ENCODE peak calls at places on chromosomes 2 and 18, in five cellular contexts. W is endothelial cell, K is SHP77 treated with DMSO at 0.1 percent for 48 hours, G is GM12891, X is RCC 7860. I is an unnamed sample.

GRCh38 chr18:8990276-8991031 is 112.0 kb upstream of the NDUFV2 start:
- DNase-seq in X (no peak), K (no peak), G (no peak), W (no peak), I (no peak)

GRCh38 chr2:96764253-96764637 is 3.5 kb downstream of the CNNM4 start:
- DNase-seq in W (no peak), X (no peak), K (no peak), G (no peak), I (no peak)

GRCh38 chr2:201881382-201881720 is 75.0 kb downstream of the CDK15 start:
- DNase-seq in W (no peak), K (no peak), X (no peak), G (no peak), I (no peak)

GRCh38 chr2:3361518-3362438 is 15.8 kb downstream of the EIPR1 start:
- DNase-seq in G (no peak), K (no peak), W (no peak), X (no peak), I (no peak)

GRCh38 chr2:129499747-129500146 is 479.7 kb upstream of the RAB6C start:
- DNase-seq in G (no peak), K (no peak), X (no peak), W (no peak), I (no peak)

GRCh38 chr2:176685908-176686307 is 416.7 kb downstream of the MTX2 start:
- DNase-seq in X (no peak), K (no peak), G (no peak), W (no peak), I (no peak)

GRCh38 chr18:77096936-77097886 is 35.4 kb downstream of the MBP start:
- DNase-seq in K (no peak), X (no peak), G (no peak), W (no peak), I (peak)

GRCh38 chr18:43961713-43962112 is 684.4 kb upstream of the SYT4 start:
- DNase-seq in K (no peak), X (no peak), G (no peak), W (no peak), I (no peak)

GRCh38 chr18:75041586-75041985 is 167.4 kb downstream of the PTGR3 start:
- DNase-seq in K (peak), X (peak), G (no peak), W (no peak), I (no peak)

GRCh38 chr2:26122633-26123032 is 50.3 kb upstream of the GAREM2 start:
- DNase-seq in W (no peak), X (no peak), G (no peak), K (no peak), I (no peak)

GRCh38 chr2:144350151-144350802 is 169.6 kb downstream of the ZEB2 start:
- DNase-seq in W (peak), X (no peak), G (no peak), K (no peak), I (peak)

GRCh38 chr2:230665263-230665691 is 47.4 kb upstream of the CAB39 start:
- DNase-seq in X (no peak), K (no peak), G (no peak), W (no peak), I (no peak)

GRCh38 chr18:34633368-34633767 is 76.7 kb upstream of the DTNA start:
- DNase-seq in G (no peak), K (no peak), W (no peak), X (no peak), I (no peak)

GRCh38 chr18:23504720-23505119 is 1.4 kb downstream of the RMC1 start:
- DNase-seq in G (no peak), K (no peak), X (peak), W (no peak), I (no peak)

GRCh38 chr18:13137939-13138821 is 80.4 kb upstream of the LDLRAD4 start:
- DNase-seq in G (peak), W (no peak), X (no peak), K (no peak), I (no peak)

GRCh38 chr2:96876036-96876810 is 6.3 kb upstream of the SEMA4C start:
- DNase-seq in X (peak), G (no peak), K (no peak), W (no peak), I (no peak)

GRCh38 chr2:230068658-230069080 is at the start of gene SLC16A14:
- DNase-seq in W (peak), X (no peak), G (peak), K (no peak), I (no peak)

GRCh38 chr18:33444699-33445098 is 4.2 kb upstream of the CCDC178 start:
- DNase-seq in X (no peak), W (no peak), K (no peak), G (no peak), I (no peak)

GRCh38 chr2:189363559-189363958 is 77.7 kb upstream of the WDR75 start:
- DNase-seq in G (no peak), W (no peak), X (peak), K (no peak), I (no peak)

GRCh38 chr2:240624950-240625621 is at the start of gene GPR35:
- DNase-seq in W (no peak), G (no peak), X (peak), K (no peak), I (no peak)

GRCh38 chr2:68441179-68441993 is 25.7 kb downstream of the FBXO48 start:
- DNase-seq in W (peak), X (peak), K (peak), G (peak), I (no peak)

GRCh38 chr2:26494891-26495290 is 17.0 kb upstream of the OTOF start:
- DNase-seq in W (no peak), X (no peak), K (no peak), G (no peak), I (no peak)

GRCh38 chr2:102033028-102033749 is 41.4 kb downstream of the IL1R2 start:
- DNase-seq in X (peak), G (no peak), K (no peak), W (no peak), I (no peak)

GRCh38 chr2:118686364-118686763 is 161.1 kb downstream of the EN1 start:
- DNase-seq in X (no peak), K (no peak), G (no peak), W (no peak), I (no peak)

GRCh38 chr2:156445311-156446218 is 9.4 kb downstream of the GPD2 start:
- DNase-seq in G (no peak), W (no peak), X (peak), K (no peak), I (no peak)

GRCh38 chr2:191018663-191019119 is 4.7 kb upstream of the STAT1 start:
- DNase-seq in G (no peak), X (peak), W (no peak), K (no peak), I (no peak)

GRCh38 chr2:27498975-27499374 is 2.3 kb downstream of the GCKR start:
- DNase-seq in W (no peak), X (no peak), G (no peak), K (no peak), I (no peak)

GRCh38 chr18:79944126-79944731 is 7.2 kb downstream of the SLC66A2 start:
- DNase-seq in X (no peak), K (no peak), G (peak), W (no peak), I (no peak)

GRCh38 chr2:217994776-217995274 is 8.0 kb downstream of the TNS1 start:
- DNase-seq in X (peak), W (no peak), G (no peak), K (no peak), I (no peak)

GRCh38 chr2:234961784-234962183 is 10.0 kb downstream of the SH3BP4 start:
- DNase-seq in X (no peak), K (no peak), W (no peak), G (no peak), I (no peak)

GRCh38 chr2:224892574-224893204 is 149.6 kb downstream of the DOCK10 start:
- DNase-seq in X (no peak), K (no peak), W (no peak), G (no peak), I (peak)

GRCh38 chr2:214774108-214774507 is 35.4 kb downstream of the BARD1 start:
- DNase-seq in G (no peak), X (no peak), W (no peak), K (no peak), I (no peak)